ENCODE peak calls at places on chromosomes 4 and X, in four cellular contexts. Z, G, M and A are unnamed samples.

GRCh38 chr4:74610491-74610890 is 165.6 kb downstream of the AREG start:
- DNase-seq in Z (no peak), G (no peak), M (no peak), A (no peak)

GRCh38 chr4:172134536-172134935 is 321.3 kb downstream of the GALNTL6 start:
- DNase-seq in Z (no peak), G (no peak), M (no peak), A (no peak)

GRCh38 chrX:147958316-147958715 is 22.8 kb upstream of the FMR1NB start:
- DNase-seq in Z (peak), G (no peak), M (no peak), A (no peak)

GRCh38 chrX:111445485-111445884 is 33.5 kb upstream of the DCX start:
- DNase-seq in Z (no peak), G (no peak), M (peak), A (peak)

GRCh38 chr4:24889991-24890390 is 22.9 kb downstream of the CCDC149 start:
- DNase-seq in Z (no peak), G (no peak), M (no peak), A (no peak)

GRCh38 chrX:68659385-68659784 is 11.9 kb downstream of the STARD8 start:
- DNase-seq in Z (no peak), G (no peak), M (no peak), A (no peak)

GRCh38 chrX:136496359-136496767 is 1.0 kb upstream of the HTATSF1 start:
- DNase-seq in Z (no peak), G (no peak), M (no peak), A (no peak)

GRCh38 chrX:156001001-156001666 is 3.6 kb downstream of the IL9R start:
- DNase-seq in Z (no peak), G (no peak), M (no peak), A (no peak)

GRCh38 chr4:183469936-183470335 is 25.5 kb downstream of the CDKN2AIP start:
- DNase-seq in Z (peak), G (no peak), M (no peak), A (no peak)

GRCh38 chr4:2576290-2576689 is 39.8 kb downstream of the FAM193A start:
- DNase-seq in Z (no peak), G (no peak), M (no peak), A (no peak)

GRCh38 chr4:153539058-153539826 is 73.1 kb downstream of the TMEM131L start:
- DNase-seq in Z (no peak), G (no peak), M (no peak), A (no peak)

GRCh38 chr4:84875636-84876371 is 90.7 kb downstream of the WDFY3 start:
- DNase-seq in Z (no peak), G (no peak), M (no peak), A (no peak)

GRCh38 chr4:20251796-20252655 is at the start of gene SLIT2:
- DNase-seq in Z (peak), G (peak), M (peak), A (peak)

GRCh38 chr4:128388352-128388630 is 100.7 kb upstream of the PGRMC2 start:
- DNase-seq in Z (no peak), G (no peak), M (no peak), A (no peak)

GRCh38 chr4:181827246-181827645 is 416.0 kb upstream of the TENM3 start:
- DNase-seq in Z (no peak), G (no peak), M (no peak), A (no peak)

GRCh38 chrX:152901816-152902501 is 4.1 kb downstream of the ZNF185 start:
- DNase-seq in Z (no peak), G (no peak), M (no peak), A (no peak)

GRCh38 chr4:143287571-143287923 is 49.1 kb upstream of the GAB1 start:
- DNase-seq in Z (no peak), G (no peak), M (no peak), A (no peak)

GRCh38 chrX:76109654-76110053 is 63.2 kb upstream of the PBDC1 start:
- DNase-seq in Z (no peak), G (no peak), M (no peak), A (no peak)

GRCh38 chr4:61245321-61245720 is 45.2 kb downstream of the ADGRL3 start:
- DNase-seq in Z (no peak), G (no peak), M (no peak), A (no peak)

GRCh38 chr4:106333186-106333585 is 16.8 kb downstream of the AIMP1 start:
- DNase-seq in Z (no peak), G (no peak), M (no peak), A (no peak)

GRCh38 chr4:139763205-139763604 is 97.6 kb downstream of the MGST2 start:
- DNase-seq in Z (no peak), G (peak), M (no peak), A (no peak)

GRCh38 chr4:1055721-1056590 is 44.5 kb downstream of the FGFRL1 start:
- DNase-seq in Z (no peak), G (no peak), M (no peak), A (no peak)

GRCh38 chr4:92249541-92249940 is 54.2 kb upstream of the GRID2 start:
- DNase-seq in Z (no peak), G (no peak), M (no peak), A (no peak)

GRCh38 chrX:96564595-96564994 is 120.0 kb upstream of the DIAPH2 start:
- DNase-seq in Z (no peak), G (no peak), M (no peak), A (no peak)

GRCh38 chr4:16204505-16204904 is 21.8 kb downstream of the TAPT1 start:
- DNase-seq in Z (no peak), G (no peak), M (no peak), A (no peak)

GRCh38 chrX:14125451-14125850 is 95.8 kb upstream of the GEMIN8 start:
- DNase-seq in Z (no peak), G (no peak), M (peak), A (no peak)

GRCh38 chrX:72131317-72132294 is at the start of gene RTL5:
- DNase-seq in Z (peak), G (peak), M (peak), A (peak)

GRCh38 chrX:11724122-11725017 is 33.7 kb upstream of the MSL3 start:
- DNase-seq in Z (peak), G (no peak), M (peak), A (peak)

GRCh38 chrX:151396827-151397740 is at the start of gene VMA21:
- DNase-seq in Z (peak), G (peak), M (peak), A (peak)

GRCh38 chrX:111869639-111870034 is 6.3 kb upstream of the TRPC5OS start:
- DNase-seq in Z (peak), G (no peak), M (peak), A (peak)

GRCh38 chrX:79325263-79325958 is 41.7 kb downstream of the ITM2A start:
- DNase-seq in Z (peak), G (no peak), M (no peak), A (no peak)

GRCh38 chr4:13162886-13163285 is 321.3 kb downstream of the RAB28 start:
- DNase-seq in Z (no peak), G (no peak), M (no peak), A (no peak)